ENCODE peak calls at places on chromosomes 1 and 21, in ten cellular contexts. B is hippocampal formation, U is upper lobe of right lung, H is GM12865, Q is Right ventricle myocardium superior, N is A549, D is HCEC 1CT, I is stomach, C is T-cell, Z is H54. X is an unnamed sample.

GRCh38 chr1:240126821-240127220 is 35.1 kb downstream of the FMN2 start:
- DNase-seq in D (peak), Z (peak), H (no peak), C (no peak), I (no peak), U (no peak), Q (no peak), B (no peak), N (no peak), X (no peak)

GRCh38 chr21:45607922-45608295 is 35.6 kb upstream of the PCBP3 start:
- DNase-seq in H (no peak), I (no peak), D (no peak), C (no peak), B (no peak), Z (no peak), N (no peak), U (peak), Q (no peak), X (no peak)

GRCh38 chr1:76136894-76137293 is 62.3 kb downstream of the ST6GALNAC3 start:
- DNase-seq in B (no peak), Q (no peak), N (no peak), I (no peak), U (no peak), H (peak), Z (no peak), C (no peak), D (no peak), X (no peak)

GRCh38 chr1:85363526-85363925 is 87.1 kb upstream of the BCL10 start:
- DNase-seq in B (no peak), Q (no peak), H (no peak), C (no peak), I (no peak), N (no peak), U (no peak), D (no peak), Z (no peak), X (no peak)

GRCh38 chr1:178310685-178311105 is 186.1 kb downstream of the CLEC20A start:
- DNase-seq in I (no peak), N (peak), Z (peak), D (peak), C (no peak), Q (no peak), H (peak), U (no peak), B (peak), X (no peak)

GRCh38 chr1:85230305-85230977 is 29.0 kb downstream of the C1orf52 start:
- DNase-seq in N (no peak), H (peak), I (no peak), U (no peak), Z (no peak), C (no peak), B (no peak), D (no peak), Q (no peak), X (no peak)

GRCh38 chr1:24003331-24003972 is 23.3 kb upstream of the SRSF10 start:
- DNase-seq in Z (no peak), N (no peak), C (no peak), I (no peak), D (peak), H (peak), B (no peak), U (no peak), Q (no peak), X (no peak)

GRCh38 chr1:60672435-60672834 is 409.9 kb upstream of the NFIA start:
- DNase-seq in N (no peak), H (no peak), B (no peak), Z (no peak), D (no peak), I (no peak), Q (no peak), C (no peak), U (no peak), X (no peak)

GRCh38 chr1:3296326-3296725 is 158.1 kb upstream of the ARHGEF16 start:
- DNase-seq in Q (no peak), Z (no peak), D (no peak), C (no peak), N (no peak), B (no peak), U (no peak), H (no peak), I (no peak), X (peak)

GRCh38 chr1:66809736-66810326 is 8.8 kb upstream of the INSL5 start:
- DNase-seq in D (peak), C (no peak), N (no peak), I (no peak), B (no peak), H (no peak), Z (no peak), Q (no peak), U (no peak), X (no peak)

GRCh38 chr1:2233997-2234761 is 6.1 kb downstream of the SKI start:
- DNase-seq in U (peak), H (peak), D (peak), N (no peak), C (peak), I (peak), Z (peak), Q (peak), B (peak), X (peak)

GRCh38 chr1:44894591-44894990 is 51.5 kb upstream of the PTCH2 start:
- DNase-seq in I (no peak), H (no peak), U (no peak), C (no peak), B (no peak), D (peak), Q (no peak), Z (no peak), N (no peak), X (no peak)

GRCh38 chr1:172764378-172764777 is 105.5 kb downstream of the FASLG start:
- DNase-seq in Q (peak), B (no peak), D (no peak), H (no peak), N (no peak), C (peak), I (peak), Z (no peak), U (no peak), X (peak)

GRCh38 chr1:204505674-204506073 is 10.5 kb upstream of the MDM4 start:
- DNase-seq in Q (no peak), C (no peak), D (no peak), I (no peak), U (no peak), Z (no peak), H (no peak), N (no peak), B (no peak), X (no peak)

X was measured in CD8-positive, alpha-beta T cell.